ENCODE peak calls at places on chromosomes 2 and 18, in six cellular contexts. G is iPS DF 19.7; Q is mucosa of gallbladder; Z is GM19239; N is tibial artery; L is stimulated activated CD4-positive, alpha-beta T cell treated with anti-CD3 and anti-CD28 coated beads, Interleukin-15, amount 100 ng/mL, for 1 hour. U is an unnamed sample.

GRCh38 chr2:213188971-213189899 is 37.8 kb upstream of the IKZF2 start:
- DNase-seq in G (peak), Q (no peak), Z (no peak), N (no peak), L (no peak), U (peak)

GRCh38 chr2:1140389-1141003 is 189.8 kb downstream of the SNTG2 start:
- DNase-seq in G (peak), Q (no peak), Z (peak), N (no peak), L (peak), U (peak)

GRCh38 chr2:39723946-39724827 is 54.9 kb downstream of the THUMPD2 start:
- DNase-seq in G (no peak), Q (no peak), Z (no peak), N (no peak), L (no peak), U (no peak)

GRCh38 chr2:159128191-159128590 is 158.3 kb downstream of the WDSUB1 start:
- DNase-seq in G (no peak), Q (no peak), Z (no peak), N (no peak), L (no peak), U (no peak)

GRCh38 chr2:214569419-214570035 is 158.7 kb downstream of the VWC2L start:
- DNase-seq in G (no peak), Q (no peak), Z (no peak), N (no peak), L (no peak), U (no peak)

GRCh38 chr2:97889156-97889555 is 106.6 kb downstream of the TMEM131 start:
- DNase-seq in G (no peak), Q (no peak), Z (no peak), N (no peak), L (no peak), U (no peak)

GRCh38 chr2:218478544-218478943 is 59.6 kb downstream of the VIL1 start:
- DNase-seq in G (no peak), Q (no peak), Z (no peak), N (no peak), L (no peak), U (no peak)

GRCh38 chr2:9897331-9897737 is 54.1 kb downstream of the TAF1B start:
- DNase-seq in G (no peak), Q (peak), Z (no peak), N (peak), L (no peak), U (peak)

GRCh38 chr2:1727101-1727771 is 17.1 kb downstream of the PXDN start:
- DNase-seq in G (no peak), Q (no peak), Z (no peak), N (peak), L (no peak), U (no peak)

GRCh38 chr18:63867368-63867767 is 20.1 kb upstream of the SERPINB2 start:
- DNase-seq in G (no peak), Q (no peak), Z (no peak), N (no peak), L (no peak), U (no peak)

GRCh38 chr2:234435836-234436481 is 60.9 kb downstream of the ARL4C start:
- DNase-seq in G (no peak), Q (no peak), Z (no peak), N (no peak), L (no peak), U (no peak)

GRCh38 chr2:240289701-240290431 is 145.6 kb upstream of the GPC1 start:
- DNase-seq in G (no peak), Q (no peak), Z (no peak), N (no peak), L (no peak), U (no peak)

GRCh38 chr2:231928901-231929725 is 2.9 kb upstream of the NPPC start:
- DNase-seq in G (no peak), Q (no peak), Z (no peak), N (no peak), L (no peak), U (no peak)

GRCh38 chr2:55419236-55419513 is 481 bp downstream of the CCDC88A start:
- DNase-seq in G (peak), Q (no peak), Z (no peak), N (no peak), L (no peak), U (peak)

GRCh38 chr2:10614940-10615339 is 74.8 kb downstream of the NOL10 start:
- DNase-seq in G (no peak), Q (no peak), Z (no peak), N (no peak), L (no peak), U (no peak)

GRCh38 chr2:232537499-232537898 is 2.0 kb upstream of the CHRNG start:
- DNase-seq in G (no peak), Q (peak), Z (no peak), N (no peak), L (no peak), U (no peak)

GRCh38 chr18:22800551-22800951 is 132.6 kb upstream of the RBBP8 start:
- DNase-seq in G (no peak), Q (no peak), Z (no peak), N (peak), L (no peak), U (no peak)

GRCh38 chr2:135299656-135300244 is 231.3 kb downstream of the ZRANB3 start:
- DNase-seq in G (no peak), Q (no peak), Z (no peak), N (no peak), L (no peak), U (peak)

GRCh38 chr2:78993518-78994148 is 31.9 kb upstream of the REG3G start:
- DNase-seq in G (no peak), Q (no peak), Z (no peak), N (no peak), L (no peak), U (no peak)

GRCh38 chr2:121755237-121756111 is at the start of gene TSN:
- DNase-seq in G (peak), Q (peak), Z (peak), N (peak), L (peak), U (peak)

GRCh38 chr2:120052597-120052996 is 39.7 kb downstream of the EPB41L5 start:
- DNase-seq in G (no peak), Q (no peak), Z (no peak), N (no peak), L (no peak), U (no peak)

GRCh38 chr18:45339819-45340550 is 275.3 kb upstream of the SLC14A2 start:
- DNase-seq in G (no peak), Q (no peak), Z (no peak), N (no peak), L (no peak), U (no peak)

GRCh38 chr18:12886498-12887126 is 2.6 kb upstream of the PTPN2 start:
- DNase-seq in G (no peak), Q (no peak), Z (no peak), N (no peak), L (no peak), U (peak)

GRCh38 chr18:68763082-68763481 is 34.8 kb upstream of the CCDC102B start:
- DNase-seq in G (no peak), Q (no peak), Z (no peak), N (no peak), L (no peak), U (no peak)

U was measured in SK-MEL-5.